ENCODE peak calls at places on chromosomes 7 and 10, in ten cellular contexts. H is astrocyte, F is cardiac muscle cell, R is GM10248, P is sigmoid colon, S is PC-3, M is activated B cell treated with CpG ODN at 0.5 μM for 24 hours, V is fibroblast of pulmonary artery, T is astrocyte of the cerebellum, Z is right lobe of liver. L is an unnamed sample.

GRCh38 chr10:131779661-131780394 is 121.0 kb upstream of the PPP2R2D start:
- DNase-seq in T (no peak), V (no peak), P (no peak), S (no peak), M (no peak), Z (no peak), R (no peak), F (no peak), H (no peak), L (no peak)

GRCh38 chr10:50563906-50564305 is 59.9 kb downstream of the SGMS1 start:
- DNase-seq in Z (peak; percentile 72), M (no peak), F (peak; percentile 48), T (no peak), R (no peak), V (no peak), H (no peak), S (no peak), P (no peak), L (no peak)

GRCh38 chr7:5755704-5756131 is 25.7 kb downstream of the RNF216 start:
- DNase-seq in F (no peak), P (no peak), M (no peak), T (no peak), R (no peak), S (no peak), H (peak; percentile 72), V (peak; percentile 88), Z (no peak), L (no peak)

GRCh38 chr10:73997806-73998622 is at the start of gene VCL:
- DNase-seq in S (peak; percentile 100), M (peak; percentile 91), P (peak; percentile 99), F (peak; percentile 99), Z (peak; percentile 99), T (peak; percentile 95), R (peak; percentile 97), H (peak; percentile 93), V (peak; percentile 98), L (peak; percentile 60)

GRCh38 chr10:1323951-1324350 is 267.8 kb downstream of the WDR37 start:
- DNase-seq in M (no peak), P (no peak), Z (no peak), R (no peak), S (no peak), F (no peak), H (no peak), T (no peak), V (no peak), L (no peak)

GRCh38 chr7:107180378-107180777 is 11.6 kb downstream of the HBP1 start:
- DNase-seq in P (no peak), Z (no peak), T (peak; percentile 63), H (peak; percentile 60), F (no peak), R (no peak), S (peak; percentile 53), M (no peak), V (peak; percentile 95), L (no peak)

GRCh38 chr7:42479452-42480303 is 242.7 kb upstream of the GLI3 start:
- DNase-seq in S (peak; percentile 89), F (no peak), P (no peak), Z (no peak), T (no peak), V (no peak), H (peak; percentile 64), M (no peak), R (no peak), L (no peak)

GRCh38 chr7:42573904-42574692 is 337.1 kb upstream of the GLI3 start:
- DNase-seq in S (peak; percentile 33), Z (no peak), R (no peak), H (peak; percentile 5), T (no peak), F (no peak), P (no peak), V (peak; percentile 33), M (no peak), L (no peak)

GRCh38 chr7:80764132-80764531 is 125.7 kb downstream of the CD36 start:
- DNase-seq in V (no peak), S (no peak), F (peak; percentile 20), P (no peak), R (no peak), T (no peak), H (peak; percentile 76), M (no peak), Z (no peak), L (no peak)

GRCh38 chr7:68311958-68312357 is 1286.3 kb upstream of the AUTS2 start:
- DNase-seq in H (no peak), P (no peak), F (no peak), V (no peak), M (no peak), Z (no peak), R (no peak), T (no peak), S (no peak), L (no peak)

GRCh38 chr7:68317476-68317875 is 1280.8 kb upstream of the AUTS2 start:
- DNase-seq in H (no peak), R (no peak), T (no peak), M (no peak), V (no peak), F (no peak), S (no peak), P (no peak), Z (no peak), L (no peak)

GRCh38 chr7:68309806-68310205 is 1288.5 kb upstream of the AUTS2 start:
- DNase-seq in S (no peak), F (no peak), H (peak; percentile 32), V (no peak), M (no peak), R (no peak), T (no peak), Z (no peak), P (no peak), L (no peak)

GRCh38 chr7:68313806-68314205 is 1284.5 kb upstream of the AUTS2 start:
- DNase-seq in P (no peak), Z (no peak), H (no peak), R (no peak), S (no peak), V (no peak), F (no peak), M (no peak), T (no peak), L (no peak)

GRCh38 chr7:68314208-68314607 is 1284.1 kb upstream of the AUTS2 start:
- DNase-seq in V (no peak), F (no peak), S (no peak), T (no peak), P (no peak), H (no peak), M (no peak), Z (no peak), R (no peak), L (no peak)
- TF ChIP-seq CTCF in V (no peak), F (no peak), S (no peak), T (no peak), P (no peak), H (no peak), M (no peak), Z (no peak), R (no peak), L (no peak)

GRCh38 chr10:127578628-127579305 is 29.7 kb downstream of the NPS start:
- DNase-seq in M (no peak), H (no peak), R (no peak), S (no peak), F (no peak), P (no peak), T (no peak), V (no peak), Z (no peak), L (no peak)

GRCh38 chr10:127577878-127578627 is 28.9 kb downstream of the NPS start:
- DNase-seq in H (no peak), R (no peak), P (no peak), T (no peak), M (no peak), F (no peak), V (no peak), S (no peak), Z (no peak), L (no peak)

GRCh38 chr10:127576751-127577161 is 27.6 kb downstream of the NPS start:
- DNase-seq in H (no peak), Z (no peak), M (no peak), S (no peak), P (no peak), V (no peak), F (no peak), T (no peak), R (no peak), L (no peak)

GRCh38 chr10:127576011-127576410 is 26.9 kb downstream of the NPS start:
- DNase-seq in S (no peak), P (no peak), M (no peak), T (no peak), F (no peak), H (no peak), Z (no peak), V (no peak), R (no peak), L (no peak)

GRCh38 chr10:127577376-127577775 is 28.3 kb downstream of the NPS start:
- DNase-seq in Z (no peak), H (peak; percentile 12), R (no peak), V (peak; percentile 14), S (peak; percentile 26), P (no peak), F (no peak), T (no peak), M (no peak), L (no peak)
- TF ChIP-seq CTCF in Z (no peak), H (peak; percentile 16), R (no peak), V (no peak), S (peak; percentile 47), P (no peak), F (no peak), T (no peak), M (no peak), L (peak; percentile 57)

DNA sequence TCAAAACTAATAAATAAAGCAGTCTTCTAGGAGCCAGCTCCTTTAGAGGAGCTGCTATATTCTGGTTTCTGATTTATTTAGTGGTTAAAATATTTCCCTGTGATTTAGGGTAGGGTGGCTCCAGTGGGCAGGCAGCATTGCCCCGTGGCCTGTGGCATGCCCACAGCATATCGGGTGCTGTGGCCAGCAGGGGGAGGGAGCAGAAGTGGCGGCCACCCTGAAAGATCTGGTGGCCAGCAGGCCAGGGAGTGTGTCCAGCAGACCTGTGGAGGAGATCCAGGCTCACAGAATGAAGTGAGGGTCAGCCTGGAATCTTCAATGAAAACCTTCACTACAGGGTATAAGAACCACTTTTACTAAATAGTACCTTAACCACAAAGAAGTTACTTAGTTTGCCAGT is 189.2 kb downstream of the TAX1BP1 start:
- DNase-seq in V (no peak), S (no peak), Z (no peak), H (no peak), P (no peak), M (no peak), R (no peak), T (no peak), F (no peak), L (no peak)
- TF ChIP-seq CTCF in V (no peak), S (peak; percentile 28), Z (no peak), H (no peak), P (no peak), M (no peak), R (no peak), T (no peak), F (no peak), L (no peak)

DNA sequence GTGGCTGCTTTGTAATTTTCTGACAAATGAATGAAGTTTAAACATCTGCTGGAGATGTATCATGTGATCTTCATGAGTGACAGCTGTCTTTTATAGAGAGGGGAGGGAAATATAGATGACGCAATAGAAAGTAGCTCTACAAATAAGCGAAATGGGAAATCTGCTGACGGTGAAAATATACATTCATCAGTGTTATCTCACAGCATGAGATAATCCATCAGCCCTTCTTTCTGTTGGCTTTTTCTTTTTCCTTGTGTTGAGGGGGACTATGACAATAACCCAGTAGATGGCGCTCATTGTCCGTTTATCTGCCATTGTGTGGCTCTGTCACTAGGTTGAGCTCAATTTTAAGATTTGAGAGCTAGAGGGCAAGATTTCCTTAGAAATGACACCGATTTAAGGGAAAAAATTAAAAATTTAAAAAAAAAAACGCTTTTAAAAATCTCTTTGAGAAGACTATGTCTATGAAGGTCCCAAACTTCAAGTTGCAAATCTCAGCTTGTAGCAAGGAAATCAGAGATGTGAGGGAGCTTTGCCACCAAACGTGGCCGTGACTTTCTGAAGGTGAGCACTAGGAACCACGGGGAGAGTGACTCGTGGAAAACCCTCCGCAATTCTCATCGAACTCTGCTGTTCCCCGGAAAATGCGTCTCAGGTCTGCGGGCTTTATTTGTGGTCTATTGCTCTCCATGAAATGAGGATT is 114.6 kb upstream of the SFMBT2 start:
- DNase-seq in F (peak; percentile 84), S (peak; percentile 69), H (peak; percentile 27), T (peak; percentile 63), Z (peak; percentile 63), V (peak; percentile 82), R (peak; percentile 85), M (no peak), P (peak; percentile 80), L (no peak)
- TF ChIP-seq CTCF in F (peak; percentile 79), S (peak; percentile 72), H (peak; percentile 92), T (peak; percentile 73), Z (peak; percentile 89), V (peak; percentile 77), R (peak; percentile 82), M (no peak), P (peak; percentile 87), L (peak; percentile 91)